ENCODE peak calls at places on chromosomes 16 and 17, in four cellular contexts. B, F, Q and W are unnamed samples. For H3K9me3, the result is how much of the 10 kb centered on the place peaks cover.

GRCh38 chr16:71648921-71649320 is 22.9 kb downstream of the MARVELD3 start:
- DNase-seq in B (no peak), F (no peak), Q (no peak), W (no peak)

GRCh38 chr17:40314557-40314953 is 5.6 kb downstream of the RARA start:
- DNase-seq in B (peak), F (peak), Q (peak), W (peak)

GRCh38 chr16:27432600-27432957 is 30.6 kb downstream of the IL21R start:
- DNase-seq in B (no peak), F (no peak), Q (no peak), W (peak)

GRCh38 chr17:76152580-76152979 is 11.5 kb upstream of the FOXJ1 start:
- DNase-seq in B (peak), F (no peak), Q (no peak), W (no peak)

GRCh38 chr17:21297597-21297996 is 13.1 kb downstream of the MAP2K3 start:
- DNase-seq in B (peak), F (no peak), Q (no peak), W (peak)

GRCh38 chr17:68562736-68563135 is 38.4 kb downstream of the FAM20A start:
- DNase-seq in B (no peak), F (no peak), Q (no peak), W (no peak)

GRCh38 chr17:61179316-61179715 is 220.3 kb upstream of the TBX2 start:
- DNase-seq in B (no peak), F (no peak), Q (no peak), W (no peak)

GRCh38 chr17:61380836-61381525 is 18.7 kb upstream of the TBX2 start:
- DNase-seq in B (no peak), F (no peak), Q (no peak), W (no peak)

GRCh38 chr16:12291989-12292759 is 315.6 kb downstream of the SNX29 start:
- DNase-seq in B (no peak), F (no peak), Q (no peak), W (no peak)

GRCh38 chr16:54459509-54460235 is 173.1 kb upstream of the IRX3 start:
- DNase-seq in B (no peak), F (no peak), Q (no peak), W (no peak)

GRCh38 chr16:67021321-67021720 is 7.6 kb upstream of the CBFB start:
- DNase-seq in B (peak), F (no peak), Q (peak), W (peak)

GRCh38 chr16:918068-918467 is 52.7 kb downstream of the LMF1 start:
- DNase-seq in B (no peak), F (no peak), Q (no peak), W (no peak)

GRCh38 chr16:351804-352520 is 561 bp downstream of the AXIN1 start:
- DNase-seq in B (peak), F (no peak), Q (peak), W (no peak)

GRCh38 chr17:78797691-78798585 is 15.9 kb upstream of the CYTH1 start:
- DNase-seq in B (no peak), F (no peak), Q (no peak), W (no peak)

GRCh38 chr16:85607331-85607765 is 5.8 kb upstream of the GSE1 start:
- DNase-seq in B (no peak), F (no peak), Q (no peak), W (no peak)

GRCh38 chr16:28067604-28068382 is 4.3 kb upstream of the GSG1L start:
- DNase-seq in B (no peak), F (no peak), Q (no peak), W (no peak)

GRCh38 chr16:54930034-54930938 is at the start of gene IRX5:
- DNase-seq in B (peak), F (peak), Q (peak), W (peak)

GRCh38 chr16:15885560-15886001 is 2.8 kb downstream of the CEP20 start:
- DNase-seq in B (no peak), F (no peak), Q (no peak), W (no peak)

GRCh38 chr16:75272097-75272548 is 20.7 kb upstream of the BCAR1 start:
- DNase-seq in B (no peak), F (no peak), Q (no peak), W (no peak)

GRCh38 chr17:21199856-21200255 is 14.1 kb downstream of the TMEM11 start:
- DNase-seq in B (no peak), F (no peak), Q (no peak), W (no peak)

GRCh38 chr16:56368545-56368944 is 56.8 kb downstream of the AMFR start:
- DNase-seq in B (no peak), F (no peak), Q (no peak), W (no peak)

GRCh38 chr16:75402174-75402820 is 31.0 kb downstream of the CFDP1 start:
- DNase-seq in B (no peak), F (no peak), Q (no peak), W (no peak)

GRCh38 chr16:66881014-66881417 is 701 bp downstream of the PDP2 start:
- DNase-seq in B (no peak), F (peak), Q (no peak), W (no peak)

GRCh38 chr17:44591223-44591622 is 33.9 kb downstream of the FZD2 start:
- DNase-seq in B (no peak), F (no peak), Q (no peak), W (no peak)

GRCh38 chr17:6413073-6413472 is 21.8 kb downstream of the AIPL1 start:
- DNase-seq in B (no peak), F (no peak), Q (no peak), W (no peak)

GRCh38 chr17:71801301-71801700 is 319.5 kb upstream of the SOX9 start:
- DNase-seq in B (no peak), F (no peak), Q (no peak), W (no peak)

GRCh38 chr16:83247767-83248372 is 559.9 kb upstream of the HSBP1 start:
- DNase-seq in B (no peak), F (no peak), Q (no peak), W (no peak)

GRCh38 chr17:33204156-33204555 is 88.9 kb downstream of the ASIC2 start:
- DNase-seq in B (no peak), F (no peak), Q (no peak), W (no peak)

GRCh38 chr16:50634947-50635346 is 46.2 kb downstream of the SNX20 start:
- DNase-seq in B (no peak), F (no peak), Q (no peak), W (no peak)

GRCh38 chr17:64099543-64099942 is 30.4 kb downstream of the ERN1 start:
- DNase-seq in B (no peak), F (no peak), Q (no peak), W (no peak)

GRCh38 chr17:72658675-72659074 is 433.8 kb downstream of the SLC39A11 start:
- DNase-seq in B (no peak), F (no peak), Q (no peak), W (no peak)

GRCh38 chr17:47275245-47275984 is 21.8 kb downstream of the ITGB3 start:
- DNase-seq in B (no peak), F (peak), Q (peak), W (peak)

GRCh38 chr17:27069842-27070508 is 223.9 kb upstream of the WSB1 start:
- DNase-seq in B (no peak), F (no peak), Q (no peak), W (no peak)
- H3K9me3 ChIP-seq in B (under half), F (under half), Q (under half), W (under half)

GRCh38 chr16:10999313-10999712 is 54.9 kb downstream of the CLEC16A start:
- DNase-seq in B (no peak), F (no peak), Q (no peak), W (no peak)
- H3K9me3 ChIP-seq in B (under half), F (under half), Q (under half), W (under half)

GRCh38 chr17:14308965-14309879 is 8.3 kb downstream of the HS3ST3B1 start:
- DNase-seq in B (peak), F (peak), Q (peak), W (peak)
- H3K9me3 ChIP-seq in B (under half), F (under half), Q (under half), W (under half)

DNA sequence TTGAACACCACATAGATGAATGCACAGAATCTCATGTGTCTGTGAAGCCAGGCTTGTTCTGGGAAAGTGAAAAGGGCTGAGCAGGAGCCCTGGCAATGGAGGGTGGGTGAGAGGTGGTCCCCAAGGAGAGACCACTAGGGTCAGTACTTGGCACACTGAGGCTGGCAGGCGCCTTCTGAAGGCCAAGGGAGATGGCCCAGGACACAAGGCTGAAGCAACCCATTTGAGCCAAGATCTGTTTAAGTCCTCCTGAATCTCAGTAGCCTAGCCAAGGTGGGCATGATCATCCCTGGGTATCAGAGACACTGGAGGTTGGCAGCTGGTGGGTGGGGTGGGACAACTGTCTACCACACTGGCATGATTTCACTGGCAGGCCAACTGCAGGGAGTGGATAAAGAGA is 1741.2 kb downstream of the TP53TG3F start:
- DNase-seq in B (no peak), F (no peak), Q (no peak), W (no peak)
- H3K9me3 ChIP-seq in B (under half), F (under half), Q (under half), W (under half)